ENCODE peak calls at places on chromosomes 13 and 19, in six cellular contexts. F is endothelial cell of umbilical vein; T is HT1080; Q is mesothelial cell of epicardium; R is stimulated activated CD8-positive, alpha-beta memory T cell treated with anti-CD3 and anti-CD28 coated beads, Interleukin-4, amount 100 ng/mL, for 24 hours; X is G401. Z is an unnamed sample.

GRCh38 chr19:17306285-17306714 is 628 bp downstream of the MRPL34 start:
- DNase-seq in Q (no peak), R (no peak), F (no peak), X (no peak), T (no peak), Z (no peak)

GRCh38 chr19:5687360-5688198 is 2.5 kb upstream of the RPL36 start:
- DNase-seq in T (no peak), X (no peak), F (no peak), Q (no peak), R (no peak), Z (no peak)

GRCh38 chr13:79869326-79869725 is 388.4 kb downstream of the NDFIP2 start:
- DNase-seq in Q (no peak), R (no peak), X (peak; percentile 95), T (no peak), F (peak; percentile 84), Z (no peak)

GRCh38 chr13:33111414-33112110 is 95.3 kb downstream of the KL start:
- DNase-seq in X (no peak), Q (no peak), R (no peak), T (no peak), F (peak; percentile 22), Z (no peak)

GRCh38 chr13:23547000-23547590 is 23.1 kb upstream of the TNFRSF19 start:
- DNase-seq in Q (no peak), T (peak; percentile 21), X (no peak), F (peak; percentile 12), R (no peak), Z (no peak)

GRCh38 chr13:86945596-86945995 is 725.6 kb upstream of the SLITRK5 start:
- DNase-seq in Q (no peak), F (no peak), R (no peak), X (no peak), T (no peak), Z (no peak)

GRCh38 chr19:49331616-49332055 is 3.6 kb upstream of the CD37 start:
- DNase-seq in Q (no peak), X (peak; percentile 55), T (peak; percentile 53), F (peak; percentile 40), R (no peak), Z (peak; percentile 63)

GRCh38 chr13:38582133-38582532 is 104.7 kb upstream of the FREM2 start:
- DNase-seq in R (no peak), X (peak; percentile 42), Q (no peak), F (peak; percentile 24), T (peak; percentile 38), Z (no peak)

GRCh38 chr19:4062576-4063368 is 3.9 kb downstream of the ZBTB7A start:
- DNase-seq in Q (no peak), R (no peak), T (no peak), X (no peak), F (no peak), Z (no peak)

GRCh38 chr13:34863360-34864135 is 78.5 kb upstream of the NBEA start:
- DNase-seq in X (no peak), R (no peak), F (peak; percentile 27), Q (no peak), T (peak; percentile 85), Z (no peak)

GRCh38 chr13:94115054-94115453 is 364.4 kb downstream of the DCT start:
- DNase-seq in X (no peak), T (no peak), Q (no peak), R (no peak), F (no peak), Z (no peak)

GRCh38 chr13:42735011-42735410 is 46.4 kb upstream of the FAM216B start:
- DNase-seq in F (no peak), Q (no peak), X (no peak), R (no peak), T (no peak), Z (no peak)

GRCh38 chr13:35727881-35728280 is 251.4 kb upstream of the MAB21L1 start:
- DNase-seq in T (no peak), R (no peak), F (no peak), Q (no peak), X (peak; percentile 29), Z (no peak)

GRCh38 chr19:47518854-47519253 is 4.0 kb upstream of the NAPA start:
- DNase-seq in X (no peak), T (no peak), F (no peak), R (no peak), Q (no peak), Z (no peak)

GRCh38 chr13:91576590-91576989 is 178.2 kb downstream of the GPC5 start:
- DNase-seq in T (peak; percentile 24), F (no peak), Q (no peak), R (no peak), X (no peak), Z (no peak)

GRCh38 chr19:46381746-46382345 is 31.5 kb downstream of the CCDC8 start:
- DNase-seq in R (no peak), Q (no peak), F (no peak), X (peak; percentile 55), T (no peak), Z (no peak)

GRCh38 chr19:53868091-53868891 is 608 bp downstream of the MYADM start:
- DNase-seq in F (peak; percentile 40), Q (no peak), T (peak; percentile 55), X (peak; percentile 49), R (no peak), Z (no peak)

GRCh38 chr19:17346109-17346671 is 8.8 kb downstream of the GTPBP3 start:
- DNase-seq in R (peak; percentile 66), F (peak; percentile 62), Q (no peak), T (peak; percentile 70), X (peak; percentile 69), Z (peak; percentile 69)

GRCh38 chr19:32570081-32570785 is 10.8 kb upstream of the PDCD5 start:
- DNase-seq in Q (peak; percentile 46), F (peak; percentile 37), T (peak; percentile 56), X (peak; percentile 60), R (peak; percentile 8), Z (peak; percentile 6)

GRCh38 chr19:50964266-50964665 is 5.1 kb downstream of the KLK6 start:
- DNase-seq in F (no peak), X (no peak), R (no peak), T (no peak), Q (no peak), Z (no peak)

GRCh38 chr13:60258349-60258748 is 94.6 kb upstream of the DIAPH3 start:
- DNase-seq in R (no peak), T (no peak), F (no peak), Q (no peak), X (no peak), Z (no peak)

GRCh38 chr19:34482380-34483250 is 1.1 kb downstream of the WTIP start:
- DNase-seq in T (no peak), Q (no peak), R (no peak), F (peak; percentile 30), X (no peak), Z (no peak)

GRCh38 chr13:73198888-73199497 is 140.2 kb downstream of the KLF5 start:
- DNase-seq in R (no peak), T (no peak), F (no peak), X (no peak), Q (no peak), Z (no peak)

GRCh38 chr19:54684537-54684936 is 21.8 kb downstream of the LILRB4 start:
- DNase-seq in Q (no peak), X (no peak), T (peak; percentile 49), F (no peak), R (no peak), Z (no peak)

GRCh38 chr13:50161052-50161451 is 145.8 kb downstream of the KCNRG start:
- DNase-seq in X (no peak), Q (no peak), T (no peak), R (no peak), F (no peak), Z (no peak)

GRCh38 chr13:54162069-54162468 is 1133.5 kb downstream of the OLFM4 start:
- DNase-seq in F (no peak), X (no peak), R (no peak), T (peak; percentile 8), Q (no peak), Z (no peak)

GRCh38 chr19:8973501-8974091 is 36.6 kb downstream of the MUC16 start:
- DNase-seq in X (no peak), Q (no peak), F (no peak), R (no peak), T (no peak), Z (no peak)

GRCh38 chr19:6424190-6424938 is at the start of gene KHSRP:
- DNase-seq in R (no peak), Q (no peak), T (no peak), X (no peak), F (no peak), Z (no peak)

GRCh38 chr19:19514215-19514633 is 1.1 kb downstream of the TSSK6 start:
- DNase-seq in X (peak; percentile 70), F (peak; percentile 83), Q (no peak), R (no peak), T (no peak), Z (no peak)

GRCh38 chr19:40590464-40591265 is 10.5 kb upstream of the LTBP4 start:
- DNase-seq in F (no peak), Q (no peak), R (no peak), X (no peak), T (no peak), Z (no peak)

GRCh38 chr13:101621099-101621498 is 168.6 kb downstream of the ITGBL1 start:
- DNase-seq in X (no peak), Q (no peak), R (no peak), T (no peak), F (no peak), Z (no peak)

GRCh38 chr13:31638577-31638976 is 100.7 kb upstream of the RXFP2 start:
- DNase-seq in F (peak; percentile 93), X (no peak), Q (no peak), R (no peak), T (peak; percentile 95), Z (no peak)